ENCODE peak calls at places on chromosomes 16 and 17, in four cellular contexts. I is naive thymus-derived CD4-positive, alpha-beta T cell; X is ovary; Q is bronchial epithelial cell. W is an unnamed sample.

GRCh38 chr16:66918803-66919568 is at the start of gene CDH16:
- DNase-seq in I (no peak), X (no peak), Q (no peak), W (no peak)

GRCh38 chr17:81378941-81379511 is 16.2 kb upstream of the BAHCC1 start:
- DNase-seq in I (no peak), X (no peak), Q (no peak), W (no peak)

GRCh38 chr17:78789149-78789662 is 7.1 kb upstream of the CYTH1 start:
- DNase-seq in I (no peak), X (peak), Q (peak), W (no peak)

GRCh38 chr16:77223184-77223583 is 24.0 kb downstream of the SYCE1L start:
- DNase-seq in I (peak), X (no peak), Q (no peak), W (no peak)

GRCh38 chr16:81553814-81554675 is 109.4 kb downstream of the CMIP start:
- DNase-seq in I (no peak), X (no peak), Q (no peak), W (no peak)

GRCh38 chr17:17200831-17201230 is 5.3 kb downstream of the PLD6 start:
- DNase-seq in I (no peak), X (peak), Q (no peak), W (no peak)

GRCh38 chr17:8003594-8004181 is 1.3 kb downstream of the GUCY2D start:
- DNase-seq in I (no peak), X (no peak), Q (no peak), W (no peak)

GRCh38 chr16:23403547-23403946 is 49.4 kb downstream of the COG7 start:
- DNase-seq in I (no peak), X (no peak), Q (no peak), W (no peak)

GRCh38 chr16:1244881-1245280 is 4.4 kb downstream of the TPSAB1 start:
- DNase-seq in I (no peak), X (no peak), Q (no peak), W (no peak)

GRCh38 chr17:79168486-79169055 is 93.9 kb downstream of the ENGASE start:
- DNase-seq in I (no peak), X (no peak), Q (no peak), W (no peak)

GRCh38 chr17:4949321-4950074 is 1.2 kb upstream of the PFN1 start:
- DNase-seq in I (peak), X (peak), Q (peak), W (peak)

GRCh38 chr17:60554377-60554788 is 28.3 kb upstream of the APPBP2 start:
- DNase-seq in I (no peak), X (no peak), Q (peak), W (no peak)

GRCh38 chr17:77839324-77840155 is 119.0 kb upstream of the TNRC6C start:
- DNase-seq in I (no peak), X (no peak), Q (no peak), W (no peak)

GRCh38 chr17:19650826-19651225 is 2.3 kb downstream of the ALDH3A2 start:
- DNase-seq in I (no peak), X (no peak), Q (peak), W (no peak)

GRCh38 chr16:47136101-47136820 is 7.5 kb downstream of the NETO2 start:
- DNase-seq in I (no peak), X (no peak), Q (peak), W (no peak)

GRCh38 chr16:89171216-89172170 is at the start of gene CDH15:
- DNase-seq in I (peak), X (peak), Q (peak), W (peak)
- H3K4me3 ChIP-seq in I (peak), X (peak), Q (peak), W (peak)

DNA sequence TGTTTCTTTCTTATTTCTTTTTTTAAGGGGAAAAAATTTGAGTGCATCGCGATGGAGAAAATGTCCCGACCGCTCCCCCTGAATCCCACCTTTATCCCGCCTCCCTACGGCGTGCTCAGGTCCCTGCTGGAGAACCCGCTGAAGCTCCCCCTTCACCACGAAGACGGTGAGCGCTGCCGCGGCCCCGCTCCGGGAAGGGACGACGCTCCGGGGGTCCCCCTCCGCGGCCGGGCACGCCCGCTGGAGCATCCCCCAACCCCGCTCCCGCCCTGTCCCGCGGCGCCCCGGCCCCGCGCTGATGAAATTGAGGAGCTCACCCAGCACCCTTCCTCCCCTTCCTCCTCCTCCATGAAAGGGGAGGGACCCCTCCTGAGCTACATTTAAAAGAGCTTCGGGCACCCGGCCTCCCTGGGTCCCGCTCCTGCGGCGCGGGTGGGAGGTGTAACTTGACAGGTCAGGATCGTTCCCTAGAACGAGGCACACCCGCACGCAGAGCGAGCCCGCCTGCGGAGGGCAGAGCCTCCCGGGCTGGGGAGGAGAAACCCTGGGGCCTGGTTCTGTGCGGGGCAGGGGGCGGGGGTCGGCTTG is 768 bp downstream of the HLF start:
- DNase-seq in I (no peak), X (peak), Q (no peak), W (peak)
- H3K4me3 ChIP-seq in I (peak), X (peak), Q (peak), W (peak)

GRCh38 chr17:50722746-50723145 is 3.3 kb downstream of the LUC7L3 start:
- DNase-seq in I (no peak), X (no peak), Q (no peak), W (no peak)

GRCh38 chr17:50728881-50729765 is 9.7 kb downstream of the LUC7L3 start:
- DNase-seq in I (no peak), X (no peak), Q (no peak), W (no peak)

GRCh38 chr17:50728112-50728429 is 8.7 kb downstream of the LUC7L3 start:
- DNase-seq in I (no peak), X (no peak), Q (no peak), W (no peak)

GRCh38 chr17:50721194-50722010 is 2.0 kb downstream of the LUC7L3 start:
- DNase-seq in I (peak), X (no peak), Q (peak), W (no peak)

GRCh38 chr17:50725769-50726655 is 6.6 kb downstream of the LUC7L3 start:
- DNase-seq in I (no peak), X (no peak), Q (no peak), W (no peak)
- H3K4me3 ChIP-seq in I (no peak), X (no peak), Q (no peak), W (no peak)

GRCh38 chr16:56589141-56590039 is at the start of gene MT3:
- DNase-seq in I (peak), X (peak), Q (no peak), W (no peak)
- H3K4me3 ChIP-seq in I (peak), X (no peak), Q (no peak), W (peak)

GRCh38 chr17:71870546-71870862 is 250.3 kb upstream of the SOX9 start:
- DNase-seq in I (no peak), X (no peak), Q (no peak), W (no peak)

GRCh38 chr17:71869293-71869692 is 251.5 kb upstream of the SOX9 start:
- DNase-seq in I (no peak), X (no peak), Q (no peak), W (no peak)

GRCh38 chr17:71864754-71865153 is 256.1 kb upstream of the SOX9 start:
- DNase-seq in I (no peak), X (no peak), Q (no peak), W (no peak)

GRCh38 chr17:71869833-71870545 is 250.8 kb upstream of the SOX9 start:
- DNase-seq in I (no peak), X (no peak), Q (no peak), W (no peak)

DNA sequence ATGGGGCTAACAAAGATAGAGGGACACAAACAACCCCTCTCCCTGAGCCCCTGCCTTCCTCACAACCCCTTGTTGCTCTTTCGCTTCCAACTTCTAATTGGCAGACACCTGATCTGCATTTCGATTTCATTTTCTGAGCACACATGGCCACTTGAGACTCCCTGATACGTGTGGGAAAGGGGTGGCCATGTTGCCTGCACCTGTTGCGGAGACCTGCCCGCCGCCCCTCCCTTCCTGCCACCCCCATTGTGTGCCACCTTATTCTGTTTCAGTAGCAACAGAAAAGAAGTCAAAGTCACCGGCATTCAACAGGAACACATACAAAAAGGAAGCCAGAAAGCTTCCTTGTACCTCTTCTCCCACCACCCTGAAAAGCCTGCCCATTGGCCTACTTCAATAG is 254.7 kb upstream of the SOX9 start:
- DNase-seq in I (no peak), X (no peak), Q (no peak), W (no peak)
- H3K4me3 ChIP-seq in I (no peak), X (no peak), Q (no peak), W (no peak)

DNA sequence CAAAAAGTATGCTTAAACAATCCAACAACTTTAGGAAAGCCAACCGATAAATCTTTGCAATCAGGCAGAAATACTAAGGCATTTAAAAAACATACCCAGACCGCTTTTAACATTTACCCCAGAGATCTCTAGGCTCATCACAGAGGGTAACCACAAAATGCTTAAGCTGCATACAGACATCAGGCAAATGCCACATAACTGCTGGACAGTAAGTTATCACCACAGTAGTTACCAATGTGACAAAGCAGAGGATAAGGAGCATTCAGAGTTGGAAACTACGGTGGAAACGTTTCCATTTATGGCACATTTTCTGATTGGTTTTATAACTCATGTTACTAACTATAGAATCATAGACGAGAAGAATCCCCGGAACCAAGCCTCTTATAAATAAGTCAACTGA is 77.5 kb downstream of the KANSL1 start:
- DNase-seq in I (no peak), X (no peak), Q (no peak), W (no peak)
- H3K4me3 ChIP-seq in I (no peak), X (no peak), Q (no peak), W (no peak)